ENCODE peak calls at places on chromosomes 6 and 20, in nine cellular contexts. A is HFFc6; H is activated T-helper 1 cell treated with Interleukin-2 at 50 U/mL for 16 hours; F is GM20000; S is HS-5; R is ACHN; M is NCI-H1092 treated with DMSO at 0.1 percent for 48 hours; N is CD4-positive, alpha-beta T cell; Z is nucleus accumbens. T is an unnamed sample.

GRCh38 chr20:32467506-32468312 is 109.6 kb downstream of the ASXL1 start:
- DNase-seq in N (no peak), F (no peak), H (no peak), M (no peak), Z (no peak), R (no peak), S (no peak), A (no peak), T (no peak)

GRCh38 chr6:136921521-136921935 is 573 bp upstream of the SLC35D3 start:
- DNase-seq in A (no peak), Z (no peak), M (peak), H (no peak), F (no peak), R (no peak), S (no peak), N (no peak), T (no peak)

GRCh38 chr20:59765599-59766177 is 161.3 kb downstream of the PHACTR3 start:
- DNase-seq in A (no peak), Z (no peak), R (peak), H (no peak), S (no peak), M (no peak), N (no peak), F (no peak), T (no peak)

GRCh38 chr6:36387440-36388303 is at the start of gene ETV7:
- DNase-seq in R (peak), S (no peak), Z (no peak), H (peak), N (no peak), F (peak), M (no peak), A (no peak), T (peak)

GRCh38 chr20:19992996-19993908 is 23.9 kb upstream of the NAA20 start:
- DNase-seq in F (no peak), H (no peak), N (no peak), M (no peak), Z (no peak), R (peak), S (peak), A (peak), T (no peak)

GRCh38 chr6:30147096-30147495 is 11.2 kb downstream of the TRIM40 start:
- DNase-seq in N (no peak), H (no peak), Z (no peak), R (no peak), M (no peak), A (no peak), F (no peak), S (no peak), T (no peak)

GRCh38 chr6:169292340-169293124 is 38.9 kb upstream of the THBS2 start:
- DNase-seq in Z (no peak), H (no peak), S (peak), A (peak), R (peak), F (no peak), M (no peak), N (no peak), T (peak)

GRCh38 chr6:15303162-15303919 is 57.5 kb downstream of the JARID2 start:
- DNase-seq in H (no peak), N (no peak), A (no peak), R (no peak), S (no peak), F (no peak), Z (no peak), M (no peak), T (no peak)

GRCh38 chr6:117555882-117556498 is 46.3 kb downstream of the GOPC start:
- DNase-seq in Z (no peak), H (peak), S (no peak), M (peak), F (peak), A (no peak), N (peak), R (peak), T (no peak)

GRCh38 chr6:110629153-110629552 is 152.7 kb upstream of the SLC22A16 start:
- DNase-seq in M (peak), R (no peak), F (no peak), Z (no peak), N (no peak), A (no peak), S (no peak), H (no peak), T (peak)

GRCh38 chr20:4637081-4637797 is 84.5 kb upstream of the PRND start:
- DNase-seq in N (no peak), R (no peak), Z (no peak), S (peak), A (peak), M (no peak), H (no peak), F (no peak), T (no peak)

GRCh38 chr6:16985484-16986284 is 116.2 kb upstream of the STMND1 start:
- DNase-seq in Z (no peak), M (no peak), S (no peak), R (no peak), F (no peak), H (no peak), A (peak), N (no peak), T (no peak)

GRCh38 chr20:6663751-6664388 is 103.6 kb upstream of the BMP2 start:
- DNase-seq in A (no peak), N (no peak), R (no peak), F (no peak), Z (no peak), M (no peak), S (no peak), H (no peak), T (no peak)

GRCh38 chr20:3887870-3888614 is 1.1 kb upstream of the PANK2 start:
- DNase-seq in M (no peak), A (peak), S (no peak), F (no peak), N (no peak), Z (no peak), H (no peak), R (peak), T (peak)

GRCh38 chr6:166172546-166172945 is 4.9 kb upstream of the TBXT start:
- DNase-seq in R (no peak), M (no peak), F (no peak), S (no peak), N (no peak), A (no peak), H (no peak), Z (no peak), T (no peak)

GRCh38 chr6:132683543-132683942 is 24.6 kb upstream of the TAAR1 start:
- DNase-seq in A (peak), N (no peak), H (no peak), F (no peak), R (no peak), S (no peak), Z (no peak), M (no peak), T (no peak)

GRCh38 chr6:51429042-51429712 is 610.5 kb downstream of the TFAP2B start:
- DNase-seq in M (no peak), H (no peak), S (no peak), R (no peak), F (no peak), N (no peak), Z (no peak), A (no peak), T (no peak)

GRCh38 chr6:165403006-165403405 is 93.6 kb upstream of the C6orf118 start:
- DNase-seq in Z (no peak), M (no peak), F (no peak), N (no peak), R (no peak), H (no peak), A (no peak), S (no peak), T (no peak)

GRCh38 chr6:163324928-163325784 is 89.4 kb upstream of the QKI start:
- DNase-seq in A (no peak), R (no peak), N (no peak), M (no peak), H (no peak), Z (no peak), F (no peak), S (no peak), T (no peak)

GRCh38 chr20:33291830-33292355 is 8.9 kb downstream of the BPIFB1 start:
- DNase-seq in N (peak), S (no peak), H (peak), R (peak), M (peak), F (peak), A (no peak), Z (no peak), T (peak)

GRCh38 chr6:96913621-96914020 is 10.9 kb upstream of the KLHL32 start:
- DNase-seq in S (no peak), F (no peak), R (no peak), A (no peak), M (no peak), N (no peak), H (no peak), Z (no peak), T (no peak)

GRCh38 chr6:43708857-43709653 is 21.5 kb upstream of the MRPS18A start:
- DNase-seq in R (no peak), Z (no peak), S (no peak), N (no peak), A (peak), M (no peak), F (no peak), H (no peak), T (no peak)

GRCh38 chr20:64069614-64070243 is 6.7 kb downstream of the TCEA2 start:
- DNase-seq in H (no peak), F (peak), A (no peak), S (no peak), N (no peak), M (no peak), Z (no peak), R (peak), T (no peak)

GRCh38 chr6:31114540-31114876 is at the start of gene PSORS1C1:
- DNase-seq in N (no peak), H (no peak), Z (no peak), F (no peak), A (peak), M (no peak), S (peak), R (peak), T (no peak)

GRCh38 chr6:37113976-37114375 is 56.0 kb upstream of the PIM1 start:
- DNase-seq in F (no peak), H (no peak), R (no peak), S (no peak), N (no peak), M (no peak), A (no peak), Z (no peak), T (no peak)

GRCh38 chr20:25077610-25078169 is 4.3 kb downstream of the VSX1 start:
- DNase-seq in H (no peak), S (no peak), R (peak), M (peak), F (no peak), A (no peak), Z (no peak), N (no peak), T (peak)

GRCh38 chr6:141077355-141078333 is 1055.1 kb upstream of the GJE1 start:
- DNase-seq in F (peak), S (no peak), Z (no peak), A (no peak), R (peak), M (no peak), H (no peak), N (no peak), T (no peak)

GRCh38 chr6:142695016-142695415 is 250.0 kb downstream of the HIVEP2 start:
- DNase-seq in M (no peak), A (no peak), N (no peak), S (no peak), R (no peak), H (no peak), F (no peak), Z (no peak), T (no peak)

GRCh38 chr6:84798257-84798656 is 33.9 kb upstream of the TBX18 start:
- DNase-seq in R (no peak), H (no peak), M (no peak), Z (no peak), A (no peak), S (no peak), F (no peak), N (no peak), T (no peak)

GRCh38 chr20:60209048-60209447 is 250.8 kb downstream of the CDH26 start:
- DNase-seq in N (no peak), R (no peak), H (no peak), Z (no peak), M (no peak), S (no peak), A (no peak), F (no peak), T (no peak)

GRCh38 chr6:83055366-83055964 is 10.2 kb downstream of the UBE3D start:
- DNase-seq in S (no peak), M (peak), R (peak), A (peak), F (peak), H (no peak), Z (no peak), N (peak), T (peak)

GRCh38 chr6:19472168-19472567 is 365.0 kb upstream of the ID4 start:
- DNase-seq in Z (no peak), A (peak), M (no peak), S (peak), H (no peak), N (no peak), R (peak), F (no peak), T (no peak)

GRCh38 chr6:90885611-90886056 is 298.8 kb upstream of the MAP3K7 start:
- DNase-seq in S (no peak), Z (no peak), H (no peak), R (no peak), F (no peak), A (no peak), M (no peak), N (no peak), T (no peak)

GRCh38 chr20:6074145-6074561 is 20.3 kb upstream of the LRRN4 start:
- DNase-seq in F (peak), H (no peak), R (peak), N (no peak), A (peak), S (no peak), M (no peak), Z (no peak), T (peak)

GRCh38 chr6:131602913-131603312 is 25.1 kb downstream of the MED23 start:
- DNase-seq in A (peak), R (peak), N (no peak), M (no peak), F (no peak), H (no peak), Z (no peak), S (peak), T (no peak)

GRCh38 chr6:122484760-122485159 is 13.2 kb upstream of the SERINC1 start:
- DNase-seq in F (peak), R (no peak), Z (no peak), S (no peak), M (no peak), A (no peak), H (no peak), N (no peak), T (no peak)

GRCh38 chr6:131476362-131476761 is 96.7 kb upstream of the ARG1 start:
- DNase-seq in S (no peak), A (no peak), M (no peak), H (no peak), N (no peak), Z (no peak), R (no peak), F (no peak), T (no peak)

T was measured in NCI-H510A treated with DMSO at 0.1 percent for 48 hours.